ENCODE peak calls at places on chromosomes 12 and 14, in six cellular contexts. R, T, A, E, D and K are unnamed samples. For H3K9me3, the result is how much of the 10 kb centered on the place peaks cover.

GRCh38 chr12:69553626-69554248 is 31.5 kb upstream of the CCT2 start:
- DNase-seq in R (no peak), T (no peak), A (peak), E (peak), D (no peak), K (no peak)

GRCh38 chr14:74636424-74637183 is 24.6 kb upstream of the LTBP2 start:
- DNase-seq in R (no peak), T (no peak), A (no peak), E (no peak), D (no peak), K (no peak)

GRCh38 chr12:48422060-48422459 is 50.3 kb upstream of the ANP32D start:
- DNase-seq in R (no peak), T (no peak), A (no peak), E (no peak), D (no peak), K (no peak)

GRCh38 chr12:79444089-79444488 is 246.7 kb downstream of the PAWR start:
- DNase-seq in R (no peak), T (no peak), A (no peak), E (no peak), D (no peak), K (no peak)

GRCh38 chr12:70660620-70661219 is 23.5 kb upstream of the PTPRB start:
- DNase-seq in R (no peak), T (no peak), A (peak), E (no peak), D (peak), K (peak)

GRCh38 chr12:32444895-32445294 is 45.5 kb downstream of the FGD4 start:
- DNase-seq in R (no peak), T (no peak), A (peak), E (no peak), D (no peak), K (no peak)

GRCh38 chr12:23753627-23754358 is 195.7 kb downstream of the SOX5 start:
- DNase-seq in R (no peak), T (no peak), A (no peak), E (no peak), D (no peak), K (no peak)

GRCh38 chr12:131902332-131903241 is 8.2 kb downstream of the ULK1 start:
- DNase-seq in R (no peak), T (peak), A (no peak), E (no peak), D (peak), K (no peak)

GRCh38 chr14:76761198-76761848 is at the start of gene VASH1:
- DNase-seq in R (peak), T (peak), A (peak), E (peak), D (peak), K (peak)

GRCh38 chr14:26730929-26731618 is 133.2 kb upstream of the NOVA1 start:
- DNase-seq in R (no peak), T (peak), A (peak), E (no peak), D (peak), K (no peak)

GRCh38 chr12:50188875-50189575 is 21.9 kb upstream of the CERS5 start:
- DNase-seq in R (no peak), T (no peak), A (no peak), E (no peak), D (no peak), K (no peak)

GRCh38 chr14:88352299-88353097 is 29.4 kb upstream of the KCNK10 start:
- DNase-seq in R (no peak), T (no peak), A (no peak), E (no peak), D (no peak), K (no peak)

GRCh38 chr12:59823535-59823934 is 227.7 kb downstream of the SLC16A7 start:
- DNase-seq in R (no peak), T (no peak), A (no peak), E (no peak), D (no peak), K (no peak)

GRCh38 chr12:131082795-131083194 is 129.1 kb downstream of the ADGRD1 start:
- DNase-seq in R (no peak), T (no peak), A (no peak), E (no peak), D (peak), K (no peak)

GRCh38 chr12:26791328-26791791 is 41.6 kb downstream of the ITPR2 start:
- DNase-seq in R (no peak), T (no peak), A (no peak), E (no peak), D (no peak), K (no peak)

GRCh38 chr14:99517643-99518381 is 36.6 kb downstream of the CCNK start:
- DNase-seq in R (no peak), T (peak), A (no peak), E (no peak), D (peak), K (no peak)

GRCh38 chr14:76056128-76056527 is 70.6 kb downstream of the IFT43 start:
- DNase-seq in R (no peak), T (no peak), A (no peak), E (no peak), D (no peak), K (no peak)

GRCh38 chr14:68730811-68731425 is 61.9 kb downstream of the ZFP36L1 start:
- DNase-seq in R (no peak), T (no peak), A (no peak), E (no peak), D (no peak), K (no peak)

GRCh38 chr12:84637926-84638325 is 274.7 kb downstream of the SLC6A15 start:
- DNase-seq in R (no peak), T (no peak), A (no peak), E (no peak), D (no peak), K (no peak)

GRCh38 chr12:45615268-45615667 is 114.2 kb upstream of the ARID2 start:
- DNase-seq in R (no peak), T (no peak), A (peak), E (no peak), D (no peak), K (no peak)

GRCh38 chr12:94145231-94145979 is 3.0 kb upstream of the PLXNC1 start:
- DNase-seq in R (no peak), T (no peak), A (no peak), E (no peak), D (no peak), K (no peak)

GRCh38 chr12:93502802-93503623 is 35.7 kb downstream of the MRPL42 start:
- DNase-seq in R (peak), T (no peak), A (peak), E (peak), D (no peak), K (no peak)

GRCh38 chr14:68694516-68695235 is 98.2 kb downstream of the ZFP36L1 start:
- DNase-seq in R (no peak), T (no peak), A (peak), E (no peak), D (no peak), K (no peak)

GRCh38 chr14:80988742-80989429 is 33.5 kb downstream of the TSHR start:
- DNase-seq in R (no peak), T (no peak), A (no peak), E (no peak), D (no peak), K (no peak)

GRCh38 chr12:75457191-75457590 is 23.4 kb upstream of the GLIPR1 start:
- DNase-seq in R (no peak), T (no peak), A (no peak), E (no peak), D (no peak), K (no peak)

GRCh38 chr14:23895480-23895879 is 58.1 kb upstream of the DHRS4 start:
- DNase-seq in R (no peak), T (no peak), A (no peak), E (no peak), D (no peak), K (no peak)

DNA sequence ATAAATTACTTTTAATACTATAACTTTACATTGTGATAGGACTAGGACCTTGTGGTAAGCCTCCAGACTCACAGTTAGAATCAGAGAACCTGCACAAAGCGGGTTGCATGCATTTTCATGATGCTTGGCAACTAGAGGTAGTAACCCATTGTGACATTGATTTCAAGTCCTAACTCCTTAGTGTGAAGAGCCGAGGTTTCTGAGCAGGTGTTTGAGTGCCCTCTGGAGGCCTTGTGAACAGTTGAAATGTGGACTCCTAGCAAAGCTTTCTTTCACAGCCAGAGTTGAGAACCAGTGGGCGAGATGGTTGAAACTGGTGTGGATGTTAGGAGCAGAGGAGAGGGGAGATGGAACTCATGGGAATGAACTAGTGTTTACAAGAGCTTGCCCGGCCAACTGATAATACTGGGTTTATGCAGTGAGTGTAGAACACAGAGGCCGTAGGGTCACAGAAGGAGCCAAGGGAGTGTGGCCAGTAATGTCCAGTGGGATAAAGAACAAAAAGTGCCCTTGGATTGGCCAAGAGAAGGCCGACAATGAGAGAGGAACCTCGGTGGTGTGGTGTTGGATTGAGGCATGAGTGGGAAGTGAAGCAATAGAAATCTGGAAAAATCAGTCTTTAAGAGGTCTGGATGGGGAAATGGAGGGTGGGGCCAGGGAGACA is 10.9 kb downstream of the ZNF664 start:
- DNase-seq in R (peak), T (no peak), A (peak), E (peak), D (peak), K (no peak)
- H3K27ac ChIP-seq in R (no peak), T (no peak), A (no peak), E (no peak), D (peak), K (peak)

DNA sequence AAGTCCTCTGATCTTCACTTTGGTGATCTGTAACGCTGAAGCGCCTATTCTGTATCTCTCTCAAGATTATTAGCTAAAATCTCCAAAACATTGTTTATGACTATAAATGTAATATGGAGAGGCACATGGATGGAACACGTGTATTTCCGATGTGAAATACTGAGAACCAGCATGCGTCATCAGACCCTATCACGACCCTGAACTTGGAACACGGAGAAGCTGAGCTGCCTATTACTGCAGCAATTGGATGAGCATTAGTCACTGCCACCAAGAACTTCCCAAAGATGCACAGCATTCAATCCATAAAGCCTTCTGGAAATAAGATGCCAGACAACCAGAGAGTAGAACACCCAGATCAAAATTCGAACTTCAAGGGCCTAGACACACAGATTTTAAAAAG is 61.9 kb downstream of the PRKAB1 start:
- DNase-seq in R (no peak), T (no peak), A (no peak), E (no peak), D (no peak), K (no peak)
- H3K9me3 ChIP-seq in R (under half), T (under half), A (under half), E (under half), D (under half), K (under half)

GRCh38 chr12:52232916-52233461 is at the start of gene KRT7:
- DNase-seq in R (no peak), T (peak), A (peak), E (peak), D (no peak), K (no peak)
- H3K4me3 ChIP-seq in R (no peak), T (no peak), A (peak), E (peak), D (no peak), K (peak)

DNA sequence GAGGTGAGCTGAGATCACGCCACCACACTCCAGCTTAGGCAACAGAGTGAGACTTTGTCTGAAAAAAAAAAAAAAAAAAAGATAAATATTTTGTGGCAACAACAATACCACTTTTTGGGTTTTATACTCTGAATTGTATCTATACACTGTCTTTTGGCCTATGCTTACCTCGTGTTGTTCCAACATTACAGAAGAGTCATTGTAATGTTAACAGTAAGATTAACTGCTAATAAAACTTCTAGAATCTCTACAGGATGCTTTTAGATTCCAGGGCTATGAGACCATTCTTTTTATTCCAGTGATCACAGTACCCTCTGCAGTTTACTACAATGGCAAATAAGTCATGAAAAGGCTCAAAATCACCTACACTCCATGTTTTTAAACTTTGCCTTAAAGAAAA is 11.6 kb downstream of the IFT81 start:
- DNase-seq in R (no peak), T (no peak), A (no peak), E (no peak), D (no peak), K (no peak)
- H3K27ac ChIP-seq in R (no peak), T (no peak), A (no peak), E (no peak), D (no peak), K (no peak)

GRCh38 chr12:57658890-57659289 is 25.9 kb upstream of the B4GALNT1 start:
- DNase-seq in R (no peak), T (no peak), A (no peak), E (no peak), D (no peak), K (no peak)

GRCh38 chr12:57661376-57661775 is 28.4 kb upstream of the B4GALNT1 start:
- DNase-seq in R (no peak), T (no peak), A (no peak), E (no peak), D (no peak), K (no peak)

GRCh38 chr12:57655541-57656240 is 22.7 kb upstream of the B4GALNT1 start:
- DNase-seq in R (no peak), T (no peak), A (no peak), E (no peak), D (no peak), K (no peak)

GRCh38 chr12:57654042-57654441 is 21.0 kb upstream of the B4GALNT1 start:
- DNase-seq in R (no peak), T (no peak), A (no peak), E (no peak), D (no peak), K (no peak)

DNA sequence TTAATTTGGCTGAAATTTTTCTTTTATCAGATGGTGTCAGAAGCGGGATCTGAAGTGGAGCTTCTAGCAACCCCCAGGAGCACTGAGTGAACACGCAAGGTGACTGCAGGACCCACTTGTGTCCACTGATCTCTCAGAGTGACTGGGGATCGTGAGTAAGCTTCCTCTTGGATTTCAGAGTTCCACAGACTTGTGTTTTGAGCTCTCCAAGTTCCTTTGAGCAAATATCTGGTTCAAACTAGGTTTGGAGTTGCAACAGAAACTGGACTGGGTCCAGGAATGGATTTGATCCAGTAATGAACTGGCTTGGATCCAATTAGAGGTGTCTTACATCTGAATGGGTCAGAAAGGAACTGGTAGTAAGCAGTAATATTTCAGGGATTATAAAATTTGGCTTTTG is 24.7 kb upstream of the B4GALNT1 start:
- DNase-seq in R (no peak), T (no peak), A (no peak), E (peak), D (no peak), K (no peak)
- H3K9me3 ChIP-seq in R (under half), T (under half), A (under half), E (under half), D (under half), K (under half)

GRCh38 chr12:127146991-127147718 is 1119.8 kb upstream of the TMEM132C start:
- DNase-seq in R (no peak), T (no peak), A (no peak), E (no peak), D (no peak), K (no peak)

GRCh38 chr12:127145543-127145928 is 1121.4 kb upstream of the TMEM132C start:
- DNase-seq in R (no peak), T (no peak), A (no peak), E (no peak), D (no peak), K (no peak)

GRCh38 chr12:127144770-127145169 is 1122.2 kb upstream of the TMEM132C start:
- DNase-seq in R (no peak), T (no peak), A (no peak), E (no peak), D (no peak), K (no peak)

GRCh38 chr12:127147724-127148123 is 1119.2 kb upstream of the TMEM132C start:
- DNase-seq in R (no peak), T (no peak), A (no peak), E (no peak), D (no peak), K (no peak)

GRCh38 chr12:127145929-127146789 is 1120.8 kb upstream of the TMEM132C start:
- DNase-seq in R (peak), T (peak), A (no peak), E (peak), D (peak), K (peak)
- H3K4me3 ChIP-seq in R (peak), T (peak), A (no peak), E (peak), D (peak), K (peak)

GRCh38 chr12:121423253-121423652 is 23.3 kb downstream of the RNF34 start:
- DNase-seq in R (no peak), T (no peak), A (no peak), E (no peak), D (peak), K (no peak)
- H3K27ac ChIP-seq in R (peak), T (no peak), A (no peak), E (no peak), D (peak), K (peak)

DNA sequence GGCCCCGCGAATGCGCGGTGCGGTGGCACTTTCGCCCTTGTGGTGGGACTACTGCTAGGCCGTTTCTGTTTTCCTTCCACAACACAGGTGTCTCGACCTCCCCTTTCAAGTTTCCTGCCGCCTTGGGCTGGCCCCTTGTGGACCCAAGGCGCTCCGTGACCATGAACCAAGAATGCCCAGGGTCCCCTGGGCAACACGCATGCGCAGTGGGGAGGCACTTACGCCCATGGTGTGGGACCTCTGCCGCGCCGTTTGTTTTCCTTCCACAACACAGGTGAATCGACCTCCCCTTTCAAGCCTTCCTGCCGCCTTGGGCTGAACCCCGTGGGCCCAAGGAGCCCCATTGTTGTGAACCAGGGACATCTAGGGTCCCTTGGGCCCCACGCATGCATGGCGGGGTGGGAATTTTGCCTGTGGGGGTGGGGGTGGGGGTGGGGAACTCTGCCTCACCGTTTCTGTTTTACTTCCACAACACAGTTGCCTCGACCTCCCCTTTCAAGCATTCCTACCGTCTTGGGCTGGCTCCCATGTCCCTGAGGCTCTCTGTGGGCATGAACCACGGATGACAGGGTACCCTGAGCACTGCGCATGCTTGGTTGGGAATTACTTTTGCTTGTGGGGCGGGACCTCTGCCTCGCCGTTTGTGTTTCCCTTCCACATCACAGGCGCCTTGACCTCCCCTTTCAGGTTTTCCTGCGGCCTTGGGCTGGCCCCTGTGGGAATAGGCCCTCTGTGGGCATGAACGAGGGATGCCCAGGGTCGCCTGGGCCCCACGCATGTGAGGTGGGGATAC is 355.1 kb downstream of the ALG10 start:
- DNase-seq in R (no peak), T (no peak), A (no peak), E (no peak), D (no peak), K (no peak)
- H3K9me3 ChIP-seq in R (under half), T (under half), A (under half), E (half or more), D (under half), K (half or more)